ENCODE peak calls at places on chromosomes 11 and 22, in seven cellular contexts. K is spleen, D is adrenal gland, Z is PC-9, P is heart right ventricle, E is kidney, H is fibroblast of lung. L is an unnamed sample. For H3K4me1, the result is how much of the 10 kb centered on the place peaks cover.

GRCh38 chr11:115144014-115144413 is 360.2 kb downstream of the CADM1 start:
- DNase-seq in P (no peak), K (no peak), E (peak), Z (no peak), D (no peak), H (no peak), L (no peak)

GRCh38 chr11:26842883-26843282 is 121.0 kb upstream of the SLC5A12 start:
- DNase-seq in H (no peak), P (no peak), Z (no peak), K (no peak), E (no peak), D (no peak), L (no peak)

GRCh38 chr11:92848578-92848977 is 120.9 kb upstream of the MTNR1B start:
- DNase-seq in Z (no peak), K (no peak), E (no peak), D (no peak), H (no peak), P (no peak), L (no peak)

GRCh38 chr22:44406581-44407403 is 91.2 kb downstream of the RTL6 start:
- DNase-seq in Z (no peak), E (peak), P (no peak), D (no peak), H (no peak), K (peak), L (peak)

GRCh38 chr22:19361501-19362103 is 69.9 kb downstream of the HIRA start:
- DNase-seq in P (no peak), K (no peak), E (no peak), D (no peak), H (no peak), Z (no peak), L (no peak)

GRCh38 chr11:47004595-47005033 is 68.1 kb downstream of the CSTPP1 start:
- DNase-seq in H (peak), K (no peak), P (peak), E (peak), D (peak), Z (peak), L (peak)

GRCh38 chr11:132373405-132374141 is 1003.2 kb downstream of the NTM start:
- DNase-seq in H (no peak), K (no peak), D (no peak), Z (no peak), E (no peak), P (no peak), L (no peak)

GRCh38 chr11:93686812-93687211 is 25.3 kb downstream of the CEP295 start:
- DNase-seq in E (no peak), H (peak), Z (no peak), D (no peak), P (no peak), K (no peak), L (no peak)

GRCh38 chr11:92269021-92269420 is 44.4 kb downstream of the FAT3 start:
- DNase-seq in H (peak), K (no peak), D (no peak), Z (peak), E (no peak), P (no peak), L (no peak)

GRCh38 chr22:29798318-29798717 is 31.1 kb downstream of the UQCR10 start:
- DNase-seq in P (no peak), D (no peak), K (no peak), H (no peak), Z (no peak), E (no peak), L (no peak)

GRCh38 chr22:20531404-20532181 is 24.2 kb downstream of the MED15 start:
- DNase-seq in P (peak), K (no peak), D (peak), H (peak), Z (peak), E (peak), L (no peak)

GRCh38 chr11:19225123-19225522 is 15.6 kb downstream of the E2F8 start:
- DNase-seq in P (no peak), Z (no peak), K (no peak), E (no peak), H (no peak), D (no peak), L (no peak)

GRCh38 chr11:36249271-36249670 is 40.0 kb downstream of the COMMD9 start:
- DNase-seq in K (no peak), Z (no peak), H (peak), E (no peak), D (no peak), P (no peak), L (no peak)

GRCh38 chr22:47435204-47435487 is 672.7 kb downstream of the TBC1D22A start:
- DNase-seq in Z (no peak), D (no peak), E (no peak), P (no peak), H (no peak), K (no peak), L (no peak)

GRCh38 chr11:6353367-6353987 is 33.2 kb upstream of the CAVIN3 start:
- DNase-seq in P (no peak), Z (peak), H (peak), D (peak), K (no peak), E (peak), L (no peak)

GRCh38 chr11:77035580-77035979 is 1.4 kb downstream of the B3GNT6 start:
- DNase-seq in P (no peak), E (no peak), H (no peak), Z (peak), K (no peak), D (no peak), L (no peak)

GRCh38 chr11:118845369-118845768 is 38.3 kb upstream of the CXCR5 start:
- DNase-seq in Z (peak), H (peak), P (no peak), K (no peak), D (no peak), E (no peak), L (no peak)

GRCh38 chr11:78666675-78667129 is 92.0 kb upstream of the NARS2 start:
- DNase-seq in E (no peak), K (no peak), Z (no peak), H (peak), D (no peak), P (no peak), L (no peak)

GRCh38 chr11:118846181-118846946 is 37.3 kb upstream of the CXCR5 start:
- DNase-seq in H (no peak), P (no peak), K (no peak), Z (peak), D (no peak), E (no peak), L (no peak)

GRCh38 chr11:79082920-79083319 is 357.9 kb downstream of the TENM4 start:
- DNase-seq in P (no peak), E (no peak), Z (no peak), D (no peak), H (no peak), K (no peak), L (no peak)

GRCh38 chr22:45511847-45512261 is 9.2 kb downstream of the FBLN1 start:
- DNase-seq in P (peak), Z (no peak), E (peak), H (peak), K (no peak), D (peak), L (no peak)

GRCh38 chr11:32643526-32643925 is 59.9 kb downstream of the EIF3M start:
- DNase-seq in P (no peak), E (no peak), H (peak), D (no peak), K (no peak), Z (no peak), L (no peak)

GRCh38 chr22:44895296-44896055 is 114.3 kb downstream of the PHF21B start:
- DNase-seq in H (no peak), E (peak), D (no peak), K (peak), P (no peak), Z (no peak), L (no peak)

GRCh38 chr11:68409748-68410344 is 50.7 kb upstream of the PPP6R3 start:
- DNase-seq in P (no peak), D (no peak), K (peak), Z (no peak), H (no peak), E (no peak), L (no peak)

GRCh38 chr11:64131657-64132387 is 34.1 kb downstream of the MACROD1 start:
- DNase-seq in P (no peak), K (no peak), Z (no peak), E (no peak), D (no peak), H (no peak), L (no peak)

GRCh38 chr11:41879186-41879738 is 419.8 kb upstream of the LRRC4C start:
- DNase-seq in E (no peak), K (no peak), P (no peak), H (no peak), D (no peak), Z (no peak), L (no peak)

GRCh38 chr22:42022162-42022847 is 23.7 kb downstream of the WBP2NL start:
- DNase-seq in Z (peak), P (no peak), D (no peak), E (no peak), H (no peak), K (no peak), L (no peak)

GRCh38 chr11:113991170-113991569 is 16.3 kb downstream of the HTR3A start:
- DNase-seq in H (peak), Z (no peak), D (peak), P (peak), K (no peak), E (no peak), L (no peak)

DNA sequence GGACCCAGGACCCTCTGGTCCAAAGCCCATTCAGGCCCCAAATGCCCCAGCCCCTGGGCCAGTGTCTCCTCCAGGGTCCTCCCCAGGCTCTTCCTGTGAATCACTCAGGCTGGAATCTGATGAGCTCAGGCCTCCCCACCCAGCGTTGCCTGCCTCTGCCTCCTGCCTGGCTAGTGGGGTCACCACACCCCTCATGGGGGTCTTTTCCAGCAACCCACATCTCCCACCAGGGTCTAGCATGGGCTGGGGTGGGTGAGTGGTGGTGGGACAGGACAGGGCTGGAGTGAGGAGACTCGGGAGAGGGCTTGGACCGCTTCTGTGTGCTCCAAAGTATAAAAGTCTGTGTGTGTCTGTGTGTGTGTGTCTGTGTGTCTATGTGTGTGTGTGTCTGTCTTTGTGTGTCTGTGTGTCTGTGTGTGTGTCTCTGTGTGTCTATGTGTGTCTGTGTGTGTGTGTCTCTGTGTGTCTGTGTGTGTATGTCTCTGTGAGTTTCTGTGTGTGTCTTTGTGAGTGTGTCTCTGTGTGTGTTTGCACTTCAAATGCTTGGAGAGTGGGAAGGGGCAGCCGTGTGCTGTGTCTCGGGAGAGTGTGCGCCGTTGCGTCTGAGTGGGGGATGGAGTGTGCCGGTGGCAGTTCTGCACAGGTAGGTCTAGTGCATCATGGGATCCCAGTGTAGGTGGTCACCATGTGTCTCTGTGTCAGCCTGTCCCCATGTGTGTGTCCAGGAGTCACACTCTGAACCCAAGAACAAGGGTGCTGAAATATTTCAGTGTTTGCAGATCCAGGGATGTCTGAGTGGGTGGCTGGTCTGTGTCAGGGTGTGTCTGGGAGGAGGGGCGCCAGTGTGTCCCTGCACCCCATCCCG is 8.8 kb downstream of the RIN1 start:
- DNase-seq in Z (no peak), P (no peak), K (no peak), H (peak), E (peak), D (no peak), L (no peak)
- H3K4me1 ChIP-seq in Z (under half), P (under half), K (under half), H (under half), E (under half), D (under half), L (under half)

GRCh38 chr11:116422976-116423375 is 349.8 kb downstream of the BUD13 start:
- DNase-seq in P (no peak), D (no peak), H (no peak), E (no peak), Z (no peak), K (no peak), L (no peak)
- TF ChIP-seq CTCF in P (no peak), D (no peak), H (no peak), E (no peak), Z (no peak), K (no peak), L (no peak)

DNA sequence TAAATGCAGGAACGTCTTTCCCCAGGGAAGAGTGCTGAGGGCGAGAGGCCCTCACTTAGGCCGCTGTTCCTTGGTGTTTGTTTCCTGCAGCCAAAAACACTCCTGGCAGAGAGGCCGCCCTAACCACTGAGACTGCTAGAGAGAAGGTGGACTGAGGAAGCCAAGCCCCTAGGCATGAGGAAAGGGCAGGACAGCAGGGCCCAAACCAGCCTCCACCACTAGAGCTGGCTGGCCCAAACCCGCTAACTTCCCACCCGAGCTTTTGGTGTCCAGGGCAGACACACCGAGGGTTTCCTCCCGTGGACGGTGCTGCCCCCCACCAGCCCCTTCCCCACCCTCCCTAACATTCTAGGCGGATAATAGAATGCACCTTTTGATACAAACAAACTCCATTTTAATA is 6.0 kb downstream of the FGF19 start:
- DNase-seq in D (no peak), K (peak), P (no peak), E (no peak), Z (no peak), H (no peak), L (no peak)
- H3K4me1 ChIP-seq in D (under half), K (under half), P (under half), E (under half), Z (under half), H (under half), L (under half)

GRCh38 chr11:120104041-120104440 is 33.9 kb downstream of the TRIM29 start:
- DNase-seq in Z (no peak), H (no peak), D (no peak), K (no peak), E (no peak), P (no peak), L (no peak)

GRCh38 chr11:120102862-120103118 is 35.1 kb downstream of the TRIM29 start:
- DNase-seq in D (no peak), K (no peak), H (no peak), E (no peak), Z (no peak), P (no peak), L (no peak)

GRCh38 chr11:120108154-120108784 is 29.6 kb downstream of the TRIM29 start:
- DNase-seq in K (peak), P (peak), H (peak), Z (peak), D (peak), E (no peak), L (peak)

GRCh38 chr11:120106354-120106753 is 31.6 kb downstream of the TRIM29 start:
- DNase-seq in H (no peak), E (no peak), D (no peak), P (no peak), K (no peak), Z (no peak), L (no peak)

DNA sequence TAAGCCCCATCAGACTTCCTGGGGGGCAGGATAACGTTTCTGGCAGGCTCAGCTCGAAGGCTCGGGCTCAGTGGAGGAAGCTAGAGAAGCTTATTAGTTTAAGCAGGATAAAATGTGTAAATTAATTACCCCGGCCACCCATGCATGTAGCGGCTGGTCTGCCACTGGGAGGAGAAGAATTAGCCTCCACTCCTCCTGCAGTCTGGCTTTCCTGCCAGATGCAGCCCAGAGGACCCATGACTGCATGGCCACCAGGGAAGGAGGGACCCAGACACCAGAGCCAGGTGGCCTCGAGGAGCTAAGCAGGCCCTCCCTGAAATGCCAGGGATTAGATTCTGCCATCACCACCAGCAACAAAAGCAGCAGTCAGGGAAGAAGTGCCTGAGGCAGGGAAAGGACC is 32.3 kb downstream of the TRIM29 start:
- DNase-seq in H (no peak), K (no peak), E (no peak), P (no peak), Z (no peak), D (no peak), L (no peak)
- TF ChIP-seq CTCF in H (no peak), K (no peak), E (no peak), P (no peak), Z (no peak), D (no peak), L (no peak)

DNA sequence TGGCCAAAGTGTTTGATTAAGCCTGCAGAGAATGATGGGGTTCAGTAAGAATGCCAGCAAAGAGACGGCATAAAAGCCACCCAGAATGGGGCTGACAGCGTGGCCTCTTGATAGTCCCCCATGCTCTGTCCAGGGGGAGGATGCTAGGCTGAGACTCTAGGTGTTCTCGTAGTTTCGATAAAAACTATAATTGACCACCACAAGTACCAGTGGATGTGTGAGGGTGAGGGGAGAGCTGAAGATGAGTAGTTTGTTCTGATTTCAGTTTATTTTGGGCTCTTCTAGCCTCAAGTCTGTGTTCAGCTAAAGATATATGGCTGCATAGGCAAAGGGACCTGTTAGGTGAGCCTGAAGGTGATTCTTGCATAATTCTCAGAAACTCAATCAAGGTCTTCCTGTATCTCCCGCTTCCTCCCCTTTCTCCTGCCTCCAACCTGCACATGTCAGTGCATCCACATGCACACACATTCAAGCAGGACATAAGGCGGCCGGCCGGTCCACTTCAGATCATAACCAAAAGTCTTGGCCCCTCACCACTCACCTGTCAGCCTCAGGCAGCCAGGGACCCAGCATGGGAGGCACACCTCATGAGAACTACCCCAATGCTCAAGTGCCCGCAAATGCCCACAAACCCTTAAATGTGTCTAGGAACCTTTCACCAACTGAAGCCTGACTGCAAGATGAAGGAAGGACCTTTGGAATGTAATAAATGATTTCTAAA is 31.2 kb downstream of the FLI1 start:
- DNase-seq in E (no peak), P (no peak), D (no peak), Z (no peak), H (no peak), K (no peak), L (no peak)
- H3K4me1 ChIP-seq in E (under half), P (half or more), D (under half), Z (under half), H (under half), K (half or more), L (under half)

GRCh38 chr22:49959782-49960158 is 802 bp upstream of the PIM3 start:
- DNase-seq in H (no peak), D (no peak), K (no peak), E (no peak), P (peak), Z (no peak), L (no peak)
- TF ChIP-seq CTCF in H (no peak), D (no peak), K (no peak), E (no peak), P (no peak), Z (no peak), L (no peak)

DNA sequence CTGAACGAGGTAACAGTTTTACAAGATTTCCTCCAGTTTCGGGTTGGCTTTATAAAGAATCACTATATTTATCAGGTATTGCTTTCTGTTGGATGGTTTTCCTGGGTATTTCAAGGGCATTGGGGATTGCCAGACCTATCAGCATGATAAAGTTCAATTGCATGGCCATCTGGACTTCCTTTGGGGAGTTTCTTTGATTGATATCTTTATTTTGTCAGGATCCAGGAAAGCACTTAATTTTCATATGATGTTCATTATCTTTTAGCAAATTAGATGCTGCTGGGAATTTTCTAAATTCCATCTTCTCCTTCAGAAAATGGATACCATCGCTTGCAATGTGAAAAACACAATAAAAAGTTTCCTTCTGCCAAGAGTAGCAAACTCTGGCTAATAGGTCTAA is 21.2 kb downstream of the RFPL2 start:
- DNase-seq in P (no peak), E (no peak), D (no peak), Z (no peak), K (no peak), H (no peak), L (no peak)
- H3K4me1 ChIP-seq in P (under half), E (under half), D (under half), Z (under half), K (under half), H (under half), L (under half)

GRCh38 chr11:44167047-44167446 is 71.6 kb downstream of the EXT2 start:
- DNase-seq in P (no peak), H (no peak), E (no peak), D (no peak), K (no peak), Z (no peak), L (no peak)
- TF ChIP-seq CTCF in P (no peak), H (no peak), E (no peak), D (no peak), K (no peak), Z (no peak), L (no peak)

GRCh38 chr11:95515379-95515778 is 274.2 kb downstream of the FAM76B start:
- DNase-seq in H (peak), Z (no peak), D (no peak), E (no peak), P (no peak), K (no peak), L (no peak)
- H3K4me1 ChIP-seq in H (under half), Z (under half), D (under half), E (under half), P (under half), K (under half), L (under half)

L was measured in breast epithelium.